ENCODE peak calls at places on chromosome 7, in six cellular contexts. T is left lung; S is activated effector memory CD4-positive, alpha-beta T cell treated with anti-CD3 and anti-CD28 coated beads, Interleukin-2, amount 50 U/mL, for 16 hours; K is HCEC 1CT; N is mucosa of descending colon; D is AG08395. Y is an unnamed sample.

GRCh38 chr7:68321076-68321639 is 1277.1 kb upstream of the AUTS2 start:
- DNase-seq in S (no peak), N (no peak), T (no peak), K (no peak), D (peak), Y (no peak)

GRCh38 chr7:35735396-35735795 is 40.5 kb upstream of the HERPUD2 start:
- DNase-seq in T (no peak), S (no peak), N (no peak), D (no peak), K (no peak), Y (no peak)

GRCh38 chr7:155830961-155831806 is 18.9 kb upstream of the SHH start:
- DNase-seq in T (peak), D (no peak), N (no peak), K (no peak), S (no peak), Y (no peak)

GRCh38 chr7:106840342-106840741 is 24.7 kb upstream of the PIK3CG start:
- DNase-seq in T (no peak), S (no peak), N (no peak), D (peak), K (peak), Y (no peak)

GRCh38 chr7:71290382-71290781 is 158.4 kb downstream of the GALNT17 start:
- DNase-seq in T (no peak), K (no peak), D (no peak), S (no peak), N (no peak), Y (no peak)

GRCh38 chr7:26090927-26091519 is 61.0 kb upstream of the NFE2L3 start:
- DNase-seq in S (no peak), K (peak), D (peak), N (no peak), T (no peak), Y (no peak)

GRCh38 chr7:22607180-22607579 is 107.2 kb upstream of the STEAP1B start:
- DNase-seq in T (no peak), S (no peak), K (peak), D (peak), N (no peak), Y (no peak)

GRCh38 chr7:28619256-28619655 is 206.9 kb downstream of the CREB5 start:
- DNase-seq in N (no peak), T (no peak), K (no peak), D (no peak), S (no peak), Y (no peak)

GRCh38 chr7:114459574-114459973 is 45.0 kb downstream of the FOXP2 start:
- DNase-seq in S (no peak), T (peak), D (no peak), N (no peak), K (no peak), Y (no peak)

GRCh38 chr7:42091461-42092229 is 145.4 kb downstream of the GLI3 start:
- DNase-seq in N (no peak), S (no peak), D (no peak), K (no peak), T (no peak), Y (no peak)

GRCh38 chr7:26348987-26349809 is 57.5 kb downstream of the SNX10 start:
- DNase-seq in N (no peak), T (no peak), K (peak), S (no peak), D (no peak), Y (no peak)

GRCh38 chr7:101823086-101823485 is 5.7 kb downstream of the CUX1 start:
- DNase-seq in N (no peak), T (no peak), S (no peak), K (no peak), D (no peak), Y (peak)

Y was measured in mesenteric fat pad.